ENCODE peak calls at places on chromosomes 2 and 18, in five cellular contexts. I is mesenchymal stem cell, X is neuronal stem cell, D is IMR-90, K is H1. Y is an unnamed sample.

GRCh38 chr2:240947607-240948006 is 41.5 kb downstream of the CROCC2 start:
- DNase-seq in I (no peak), X (no peak), D (no peak), K (peak; percentile 37), Y (no peak)

GRCh38 chr2:226796012-226796839 is 3.4 kb downstream of the IRS1 start:
- DNase-seq in I (no peak), X (no peak), D (peak; percentile 14), K (no peak), Y (no peak)

GRCh38 chr2:21333249-21333648 is 209.5 kb downstream of the TDRD15 start:
- DNase-seq in I (no peak), X (no peak), D (no peak), K (no peak), Y (no peak)

GRCh38 chr18:45783097-45784075 is 42.1 kb upstream of the SIGLEC15 start:
- DNase-seq in I (no peak), X (no peak), D (peak; percentile 78), K (no peak), Y (no peak)

GRCh38 chr2:217729426-217730058 is 273.3 kb downstream of the TNS1 start:
- DNase-seq in I (no peak), X (no peak), D (peak; percentile 13), K (no peak), Y (no peak)

GRCh38 chr2:97716695-97717617 is 3.6 kb downstream of the ZAP70 start:
- DNase-seq in I (no peak), X (no peak), D (no peak), K (no peak), Y (no peak)

GRCh38 chr2:10009271-10009810 is 34.0 kb upstream of the KLF11 start:
- DNase-seq in I (no peak), X (no peak), D (no peak), K (no peak), Y (no peak)

GRCh38 chr18:79405781-79406575 is 10.2 kb downstream of the NFATC1 start:
- DNase-seq in I (no peak), X (no peak), D (no peak), K (no peak), Y (no peak)

GRCh38 chr2:196480653-196481322 is 158.7 kb upstream of the CCDC150 start:
- DNase-seq in I (no peak), X (no peak), D (no peak), K (no peak), Y (no peak)

GRCh38 chr2:101831351-101831865 is 133.9 kb downstream of the MAP4K4 start:
- DNase-seq in I (peak; percentile 90), X (peak; percentile 30), D (peak; percentile 78), K (peak; percentile 70), Y (peak; percentile 66)

GRCh38 chr18:62682396-62682795 is 32.9 kb upstream of the PHLPP1 start:
- DNase-seq in I (no peak), X (no peak), D (no peak), K (no peak), Y (no peak)

GRCh38 chr2:148298201-148298600 is 277.3 kb downstream of the MBD5 start:
- DNase-seq in I (no peak), X (no peak), D (peak; percentile 16), K (no peak), Y (no peak)

GRCh38 chr18:57780318-57781127 is 22.6 kb downstream of the ATP8B1 start:
- DNase-seq in I (peak; percentile 92), X (no peak), D (peak; percentile 94), K (no peak), Y (no peak)

GRCh38 chr2:229715895-229716507 is 1.6 kb upstream of the DNER start:
- DNase-seq in I (no peak), X (peak; percentile 18), D (no peak), K (peak; percentile 61), Y (peak; percentile 22)

GRCh38 chr2:172972005-172972619 is 103.5 kb upstream of the MAP3K20 start:
- DNase-seq in I (peak; percentile 60), X (peak; percentile 36), D (peak; percentile 48), K (peak; percentile 79), Y (peak; percentile 31)

GRCh38 chr2:167406558-167406957 is 518.3 kb downstream of the XIRP2 start:
- DNase-seq in I (peak; percentile 78), X (peak; percentile 64), D (no peak), K (peak; percentile 64), Y (no peak)

GRCh38 chr2:238811293-238811692 is 36.6 kb upstream of the TWIST2 start:
- DNase-seq in I (no peak), X (no peak), D (peak; percentile 6), K (no peak), Y (no peak)

GRCh38 chr2:116952254-116952653 is 862.2 kb upstream of the DDX18 start:
- DNase-seq in I (peak; percentile 1), X (no peak), D (no peak), K (no peak), Y (no peak)

GRCh38 chr2:117952237-117952636 is 61.6 kb downstream of the CCDC93 start:
- DNase-seq in I (no peak), X (no peak), D (no peak), K (no peak), Y (no peak)

DNA sequence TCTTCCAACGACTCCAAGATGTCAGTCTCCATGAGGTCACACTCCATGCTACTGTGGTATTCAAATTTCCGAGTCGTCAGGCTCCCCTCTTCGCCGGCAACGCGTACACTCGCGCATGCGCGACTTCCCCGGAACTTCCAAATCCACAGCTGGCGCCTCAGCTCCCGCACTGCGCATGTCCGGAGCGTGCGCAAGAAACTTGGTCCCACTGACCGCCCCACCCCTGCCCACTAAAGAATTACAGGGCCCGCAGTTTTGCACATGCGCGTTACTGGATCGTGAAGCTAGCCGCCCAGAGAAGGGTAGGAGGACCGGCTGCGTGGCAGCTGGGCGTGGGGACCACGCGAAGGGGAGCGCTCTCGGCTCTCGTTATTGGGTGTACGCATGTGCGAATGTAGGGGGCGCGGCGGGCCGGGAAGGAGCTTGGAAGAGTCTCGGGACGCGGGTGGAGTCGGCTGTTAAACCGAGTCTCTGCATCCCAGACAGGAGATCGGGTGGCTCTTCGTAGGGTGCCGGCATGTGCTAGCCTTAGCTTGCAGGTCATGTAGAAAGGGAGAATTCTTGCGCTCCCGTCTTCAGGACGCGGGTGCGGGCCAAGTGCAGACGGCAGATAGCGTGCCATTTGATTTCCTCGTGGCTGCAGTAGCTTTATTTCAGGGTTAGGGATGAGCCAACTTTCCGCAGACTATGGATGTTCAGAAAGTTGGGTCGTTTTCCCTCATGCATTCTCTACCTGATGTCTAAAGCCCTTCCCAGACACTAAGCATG is at the start of gene FAM98A:
- DNase-seq in I (peak; percentile 99), X (peak; percentile 97), D (peak; percentile 99), K (peak; percentile 96), Y (peak; percentile 99)
- H2AK5ac ChIP-seq in I (peak within 1 kb of the TSS; percentile 68), X (no peak within 1 kb of the TSS), D (peak within 1 kb of the TSS; percentile 39), K (no peak within 1 kb of the TSS), Y (peak within 1 kb of the TSS; percentile 35)

DNA sequence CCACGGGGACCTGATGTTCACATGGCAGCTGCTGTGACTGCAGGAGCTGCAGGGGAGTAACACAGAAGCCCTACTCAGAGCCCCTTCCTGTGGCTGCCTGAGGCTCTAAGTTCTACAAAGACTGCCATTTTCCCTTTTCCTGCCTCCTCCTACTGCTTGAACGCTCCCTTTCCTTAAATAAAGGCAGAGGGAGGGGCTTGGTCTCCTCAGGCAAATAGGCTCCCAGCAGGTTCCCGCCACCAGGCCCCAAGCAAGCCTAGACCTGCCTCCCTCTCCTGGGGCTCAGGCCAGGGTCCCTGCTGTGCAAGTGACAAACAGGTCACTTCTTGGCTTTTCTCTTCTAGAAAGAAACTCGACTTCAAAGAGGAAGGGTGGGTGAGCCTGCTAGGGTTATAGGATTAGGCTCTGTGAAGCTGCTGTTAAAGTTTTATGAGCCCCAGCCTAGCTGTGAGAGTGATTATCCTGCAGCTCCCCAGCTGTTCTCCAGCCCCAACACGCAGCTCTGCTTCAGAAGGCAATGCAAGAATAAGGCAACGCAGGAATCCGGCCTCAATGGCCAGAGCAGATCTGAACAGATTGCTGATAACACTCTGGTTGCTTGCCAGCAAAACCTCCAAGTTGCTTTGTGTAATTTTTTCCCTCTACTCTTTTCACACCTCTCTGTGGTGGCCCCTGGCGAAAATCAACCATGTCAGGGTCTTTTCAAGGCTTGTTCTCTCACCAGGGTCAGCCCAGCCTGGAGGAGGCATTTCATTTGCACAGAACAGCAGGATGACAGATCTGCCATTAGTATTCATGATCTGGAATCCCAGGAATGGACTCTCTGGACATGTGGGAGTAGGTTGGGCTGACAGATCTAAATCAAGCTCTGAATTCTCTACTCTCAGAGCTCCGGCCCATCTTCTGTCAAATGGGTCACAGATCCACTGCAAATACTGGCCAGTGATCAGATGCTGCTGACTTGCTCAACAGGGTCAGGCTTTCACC is 71.3 kb downstream of the MRO start:
- DNase-seq in I (no peak), X (peak; percentile 56), D (no peak), K (peak; percentile 49), Y (peak; percentile 29)
- H4K91ac ChIP-seq in I (no peak overlapping the region), X (no peak overlapping the region), D (no peak overlapping the region), K (peak overlapping the region; percentile 22), Y (peak overlapping the region; percentile 34)

DNA sequence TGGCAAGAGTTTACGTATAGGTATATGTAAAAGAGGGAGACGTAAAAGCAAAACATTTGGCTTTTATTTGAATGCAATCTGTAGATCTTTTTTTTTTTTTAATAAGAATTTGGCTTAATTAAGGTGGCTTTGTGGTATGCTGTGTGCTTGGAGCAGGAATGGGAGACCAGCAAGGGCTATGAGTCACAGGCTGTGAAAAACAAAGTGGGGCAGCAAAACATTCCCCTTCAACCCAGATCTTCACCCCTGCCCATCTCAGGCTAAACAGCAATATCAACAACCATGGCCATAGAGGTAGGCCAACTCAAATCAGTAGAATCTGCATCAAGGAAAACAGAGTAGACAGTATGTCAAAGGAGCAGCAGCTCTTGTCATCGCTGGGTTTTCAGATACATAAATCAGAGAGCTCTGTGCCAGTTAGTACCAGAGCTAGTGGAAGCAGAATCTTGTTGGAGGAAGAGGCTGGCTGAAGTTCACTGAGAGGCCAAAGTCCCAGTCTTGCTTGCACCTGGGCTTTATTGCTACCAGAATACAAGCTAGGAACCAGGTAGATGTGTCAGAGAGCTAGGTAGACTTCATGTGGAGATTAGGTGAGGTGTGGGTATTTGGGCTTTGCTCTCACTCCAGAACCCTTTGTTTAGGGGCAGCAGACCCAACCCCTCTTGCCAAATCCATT is 191.5 kb upstream of the FANCL start:
- DNase-seq in I (no peak), X (no peak), D (no peak), K (no peak), Y (no peak)
- H2AK5ac ChIP-seq in I (no peak overlapping the region), X (no peak overlapping the region), D (no peak overlapping the region), K (no peak overlapping the region), Y (no peak overlapping the region)

GRCh38 chr2:197548582-197548981 is 32.7 kb downstream of the MOB4 start:
- DNase-seq in I (no peak), X (no peak), D (no peak), K (no peak), Y (no peak)
- H4K91ac ChIP-seq in I (no peak overlapping the region), X (no peak overlapping the region), D (no peak overlapping the region), K (no peak overlapping the region), Y (no peak overlapping the region)

DNA sequence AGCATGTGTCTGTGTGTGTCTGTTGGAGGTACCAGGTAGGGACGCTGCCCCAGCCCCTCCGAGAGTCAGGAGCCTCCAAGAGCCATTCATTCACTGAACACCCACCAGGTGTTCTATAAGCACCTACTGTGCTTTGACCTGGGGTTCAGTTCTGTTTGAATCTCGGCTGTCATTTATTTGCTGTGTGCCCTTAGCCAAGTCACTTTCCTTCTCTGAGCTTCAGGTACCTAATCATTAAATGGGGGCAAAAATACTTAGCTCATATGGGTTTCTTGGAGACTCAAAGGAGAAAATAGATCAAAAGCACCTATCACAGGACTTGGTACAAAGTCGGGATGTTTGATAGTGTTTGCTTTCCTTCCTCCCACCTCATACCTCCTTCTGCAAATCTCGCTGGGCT is 13.2 kb downstream of the ASIC4 start:
- DNase-seq in I (no peak), X (no peak), D (no peak), K (no peak), Y (no peak)
- H2AK5ac ChIP-seq in I (no peak overlapping the region), X (no peak overlapping the region), D (no peak overlapping the region), K (no peak overlapping the region), Y (no peak overlapping the region)